ENCODE peak calls at places on chromosomes 13 and 19, in nine cellular contexts. Z is GM23248, E is GM23338, K is neural progenitor cell, U is SK-N-SH, F is hepatocyte, Q is HCT116, D is OCI-LY7, T is MM.1S. H is an unnamed sample.
A peak's percentile ranks its signal among the peaks of the same experiment; 100 is the strongest.

GRCh38 chr19:35267818-35268545 is 780 bp upstream of the USF2 start:
- DNase-seq in K (peak; percentile 89), U (peak; percentile 99), T (peak; percentile 83), F (peak; percentile 91), Q (peak; percentile 24), E (peak; percentile 82), D (peak; percentile 86), Z (peak; percentile 88), H (peak; percentile 66)

GRCh38 chr13:64371045-64371444 is 2859.1 kb downstream of the PCDH9 start:
- DNase-seq in D (no peak), E (no peak), T (peak; percentile 37), K (no peak), Z (no peak), U (no peak), F (no peak), Q (peak; percentile 37), H (peak; percentile 84)

GRCh38 chr13:19957320-19958118 is 1.0 kb upstream of the ZMYM2 start:
- DNase-seq in E (peak; percentile 91), U (peak; percentile 66), Z (peak; percentile 85), F (peak; percentile 85), Q (no peak), T (peak; percentile 59), D (peak; percentile 75), K (peak; percentile 84), H (peak; percentile 75)

GRCh38 chr19:43809762-43810696 is 7.8 kb upstream of the LYPD5 start:
- DNase-seq in E (peak; percentile 81), D (peak; percentile 81), K (peak; percentile 71), T (peak; percentile 75), U (peak; percentile 55), F (peak; percentile 67), Q (peak; percentile 63), Z (peak; percentile 77), H (peak; percentile 75)

GRCh38 chr13:33676700-33677048 is 141.3 kb upstream of the RFC3 start:
- DNase-seq in K (no peak), Z (peak; percentile 69), Q (no peak), T (no peak), D (peak; percentile 37), E (peak; percentile 4), F (peak; percentile 38), U (peak; percentile 66), H (peak; percentile 65)

GRCh38 chr13:114128624-114129522 is 3.5 kb downstream of the RASA3 start:
- DNase-seq in F (no peak), Z (peak; percentile 98), K (no peak), E (no peak), U (no peak), D (peak; percentile 80), T (no peak), Q (peak; percentile 72), H (peak; percentile 77)

GRCh38 chr19:14555918-14556661 is 15.8 kb downstream of the NDUFB7 start:
- DNase-seq in T (no peak), Q (no peak), Z (peak; percentile 20), F (no peak), E (no peak), K (no peak), U (no peak), D (no peak), H (peak; percentile 53)

GRCh38 chr13:109476001-109476400 is 310.4 kb downstream of the IRS2 start:
- DNase-seq in T (no peak), Q (no peak), D (no peak), Z (no peak), E (no peak), U (no peak), F (no peak), K (no peak), H (no peak)

GRCh38 chr19:13133241-13133870 is 15.3 kb downstream of the NACC1 start:
- DNase-seq in U (no peak), F (peak; percentile 2), Z (no peak), D (no peak), T (no peak), K (no peak), E (no peak), Q (no peak), H (no peak)

GRCh38 chr19:925087-925911 is 536 bp upstream of the ARID3A start:
- DNase-seq in K (peak; percentile 90), D (peak; percentile 87), U (peak; percentile 95), T (peak; percentile 94), E (peak; percentile 92), F (peak; percentile 94), Z (peak; percentile 88), Q (peak; percentile 72), H (peak; percentile 65)

GRCh38 chr13:97165527-97166425 is 56.4 kb upstream of the MBNL2 start:
- DNase-seq in Q (no peak), Z (no peak), K (no peak), E (no peak), U (no peak), T (peak; percentile 0), D (no peak), F (peak; percentile 25), H (peak; percentile 22)

GRCh38 chr19:28296506-28296905 is 916.4 kb downstream of the UQCRFS1 start:
- DNase-seq in F (no peak), K (no peak), E (no peak), T (no peak), D (no peak), Q (no peak), U (no peak), Z (peak; percentile 90), H (no peak)

GRCh38 chr19:44684892-44685847 is 13.8 kb upstream of the CEACAM16 start:
- DNase-seq in Z (peak; percentile 93), K (peak; percentile 28), Q (peak; percentile 95), U (no peak), E (peak; percentile 60), T (no peak), D (no peak), F (peak; percentile 72), H (peak; percentile 82)

GRCh38 chr19:4694211-4694987 is 24.3 kb upstream of the MYDGF start:
- DNase-seq in E (no peak), K (no peak), Z (peak; percentile 85), T (no peak), D (no peak), U (no peak), Q (peak; percentile 93), F (no peak), H (peak; percentile 100)

GRCh38 chr13:30690282-30691188 is 44.8 kb upstream of the ALOX5AP start:
- DNase-seq in Q (no peak), K (no peak), F (peak; percentile 75), E (no peak), T (peak; percentile 72), Z (peak; percentile 96), D (peak; percentile 73), U (no peak), H (peak; percentile 23)

DNA sequence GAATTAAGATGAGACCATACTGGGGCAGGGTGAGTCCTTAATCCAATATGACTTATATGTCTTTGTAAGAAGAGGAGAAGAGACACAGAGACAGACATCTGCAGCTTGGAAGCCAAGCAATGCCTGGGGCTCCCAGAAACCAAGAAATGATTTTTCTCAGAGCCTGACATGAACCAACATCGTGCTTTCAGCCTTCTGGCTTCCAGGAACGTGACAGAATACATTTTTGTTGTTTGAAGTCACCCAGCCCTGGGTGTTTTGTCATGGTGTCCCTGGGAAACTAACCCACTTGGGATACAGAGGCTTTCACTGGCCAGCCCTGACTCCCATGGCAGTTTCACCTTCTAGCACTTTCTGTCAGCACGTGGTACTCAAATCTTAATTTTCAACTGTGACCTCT is 95.3 kb upstream of the SLC10A2 start:
- DNase-seq in F (peak; percentile 5), D (no peak), U (no peak), K (no peak), Q (no peak), E (no peak), Z (no peak), T (no peak), H (no peak)
- H2AFZ ChIP-seq in F (no peak overlapping the region), D (no peak overlapping the region), U (no peak overlapping the region), K (no peak overlapping the region), Q (no peak overlapping the region), E (no peak overlapping the region), Z (no peak overlapping the region), T (no peak overlapping the region), H (no peak overlapping the region)

GRCh38 chr13:50129923-50130685 is 114.9 kb downstream of the KCNRG start:
- DNase-seq in F (peak; percentile 42), D (peak; percentile 65), Q (no peak), K (peak; percentile 76), Z (peak; percentile 78), T (no peak), E (peak; percentile 73), U (peak; percentile 77), H (peak; percentile 13)
- TF ChIP-seq EZH2phosphoT487 in F (no peak), D (no peak), Q (no peak), K (peak; percentile 91), Z (no peak), T (no peak), E (no peak), U (no peak), H (no peak)

DNA sequence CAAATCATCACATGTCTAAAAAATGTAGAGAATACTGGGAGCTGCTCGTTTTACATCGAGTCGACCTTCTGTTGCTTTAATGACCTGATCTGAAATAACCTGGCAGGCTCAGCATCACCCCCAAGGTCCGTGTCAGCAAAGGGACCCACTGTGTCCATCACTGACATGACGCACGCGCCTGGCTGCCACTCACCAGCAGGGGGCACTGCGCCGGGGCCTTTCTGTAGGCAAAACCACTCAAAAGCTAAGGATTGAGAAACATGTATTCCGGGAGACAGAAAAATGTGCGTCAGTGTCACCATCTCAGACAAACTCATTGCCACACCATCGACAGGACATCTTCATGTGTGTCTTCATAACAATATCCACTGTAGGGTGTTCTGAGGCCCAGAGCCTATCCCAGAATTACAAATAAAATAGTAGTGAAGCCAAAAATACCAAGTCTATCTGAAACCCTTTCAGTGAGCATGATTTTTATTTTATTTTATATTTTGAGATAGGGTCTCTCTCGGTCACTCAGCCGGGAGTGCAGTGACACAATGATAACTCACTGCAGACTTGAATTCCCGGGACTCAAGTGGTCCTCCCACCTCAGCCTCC is 130.3 kb upstream of the LSM14A start:
- DNase-seq in T (peak; percentile 37), D (peak; percentile 62), E (peak; percentile 88), U (peak; percentile 71), Q (peak; percentile 46), K (peak; percentile 78), F (peak; percentile 60), Z (peak; percentile 74), H (peak; percentile 68)
- H2AFZ ChIP-seq in T (no peak overlapping the region), D (no peak overlapping the region), E (no peak overlapping the region), U (no peak overlapping the region), Q (peak overlapping the region; percentile 83), K (peak overlapping the region; percentile 39), F (no peak overlapping the region), Z (no peak overlapping the region), H (peak overlapping the region; percentile 28)

GRCh38 chr19:37695144-37695899 is 24.2 kb downstream of the ZNF607 start:
- DNase-seq in D (no peak), U (no peak), Q (no peak), E (peak; percentile 77), Z (no peak), K (no peak), T (no peak), F (no peak), H (no peak)

GRCh38 chr19:37692956-37693660 is 26.5 kb downstream of the ZNF607 start:
- DNase-seq in D (no peak), T (no peak), K (no peak), F (no peak), Q (no peak), U (no peak), Z (peak; percentile 6), E (no peak), H (no peak)

GRCh38 chr19:37698216-37698615 is 21.3 kb downstream of the ZNF607 start:
- DNase-seq in U (no peak), K (no peak), F (no peak), Q (no peak), Z (no peak), D (no peak), E (no peak), T (no peak), H (no peak)

DNA sequence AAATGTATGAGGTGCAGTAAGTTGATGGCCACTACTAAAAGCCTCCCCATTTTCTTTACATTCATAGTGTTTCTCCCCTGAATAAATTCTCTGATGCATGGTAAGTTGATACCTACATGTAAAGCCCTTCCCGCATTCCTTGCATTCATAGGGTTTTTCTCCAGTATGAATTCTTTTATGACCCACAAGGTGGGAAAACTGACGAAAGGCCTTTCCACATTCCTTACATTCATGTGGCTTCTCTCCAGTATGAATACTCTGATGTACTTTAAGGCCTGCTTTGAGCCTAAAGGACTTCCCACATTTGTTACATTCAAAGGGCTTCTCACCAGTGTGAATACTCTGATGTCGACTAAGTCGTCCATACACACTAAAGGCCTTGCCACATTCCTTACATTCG is 20.5 kb downstream of the ZNF607 start:
- DNase-seq in T (no peak), D (no peak), E (peak; percentile 80), K (no peak), Z (no peak), F (no peak), Q (no peak), U (no peak), H (no peak)
- TF ChIP-seq EZH2phosphoT487 in T (no peak), D (no peak), E (no peak), K (no peak), Z (no peak), F (no peak), Q (no peak), U (no peak), H (no peak)